ENCODE peak calls at places on chromosome 3, in eight cellular contexts. V is GM12878, Y is K562, C is gastrocnemius medialis, X is heart left ventricle, Q is A549, N is right lobe of liver, Z is IMR-90. P is an unnamed sample.
A peak's percentile ranks its signal among the peaks of the same experiment; 100 is the strongest.

GRCh38 chr3:9036327-9037112 is 73.2 kb upstream of the RAD18 start:
- ATAC-seq in V (no peak), Y (no peak), C (peak; percentile 65), X (peak; percentile 68), Q (no peak), N (peak; percentile 35), Z (peak; percentile 46), P (peak; percentile 88)

GRCh38 chr3:54527521-54527920 is 400.3 kb downstream of the LRTM1 start:
- ATAC-seq in V (no peak), Y (no peak), C (peak; percentile 84), X (no peak), Q (no peak), N (no peak), Z (no peak), P (no peak)

GRCh38 chr3:19711160-19711782 is 222.7 kb downstream of the EFHB start:
- ATAC-seq in V (no peak), Y (no peak), C (no peak), X (no peak), Q (no peak), N (no peak), Z (no peak), P (no peak)

GRCh38 chr3:184291738-184292445 is 7.1 kb upstream of the PSMD2 start:
- ATAC-seq in V (no peak), Y (no peak), C (no peak), X (no peak), Q (no peak), N (no peak), Z (no peak), P (no peak)

GRCh38 chr3:172179680-172180399 is 140.5 kb downstream of the FNDC3B start:
- ATAC-seq in V (peak; percentile 85), Y (peak; percentile 79), C (no peak), X (no peak), Q (peak; percentile 47), N (peak; percentile 90), Z (no peak), P (peak; percentile 52)

GRCh38 chr3:78204977-78205376 is 1165.1 kb downstream of the ROBO2 start:
- ATAC-seq in V (no peak), Y (no peak), C (no peak), X (no peak), Q (no peak), N (no peak), Z (peak; percentile 80), P (no peak)

GRCh38 chr3:8540456-8540855 is 38.8 kb downstream of the LMCD1 start:
- ATAC-seq in V (no peak), Y (no peak), C (no peak), X (no peak), Q (no peak), N (peak; percentile 29), Z (no peak), P (peak; percentile 17)

GRCh38 chr3:3743754-3744153 is 55.5 kb upstream of the LRRN1 start:
- ATAC-seq in V (no peak), Y (no peak), C (no peak), X (no peak), Q (no peak), N (peak; percentile 91), Z (no peak), P (no peak)

DNA sequence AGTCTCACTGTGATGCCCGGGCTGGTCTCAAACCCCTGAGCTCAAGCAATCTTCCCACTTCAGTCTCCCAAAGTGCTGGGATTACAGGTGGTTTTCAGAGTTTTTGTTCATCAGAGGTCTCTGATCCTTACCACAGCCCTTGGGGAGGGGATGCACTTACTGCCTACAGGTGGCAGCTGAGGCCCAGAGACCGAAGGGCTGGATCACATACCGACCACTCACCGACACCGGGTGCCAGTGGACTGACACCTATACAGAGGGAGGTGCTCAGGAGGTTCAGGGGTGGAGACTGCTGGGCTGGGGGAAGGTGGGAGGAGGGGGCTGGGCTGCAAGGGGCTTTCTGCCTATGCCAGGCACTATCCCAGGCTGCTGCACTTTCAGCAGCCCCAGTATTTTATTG is 19.5 kb downstream of the DUSP7 start:
- ATAC-seq in V (peak; percentile 6), Y (peak; percentile 46), C (no peak), X (no peak), Q (no peak), N (no peak), Z (no peak), P (no peak)
- H3K4me1 ChIP-seq in V (peaks cover 7% of the 10 kb centered on the region), Y (no peaks in the 10 kb centered on the region), C (peaks cover 29% of the 10 kb centered on the region), X (peaks cover 40% of the 10 kb centered on the region), Q (no peaks in the 10 kb centered on the region), N (no peaks in the 10 kb centered on the region), Z (no peaks in the 10 kb centered on the region), P (peaks cover 8% of the 10 kb centered on the region)

GRCh38 chr3:32401541-32402052 is 9.9 kb downstream of the CMTM7 start:
- ATAC-seq in V (peak; percentile 83), Y (no peak), C (peak; percentile 75), X (peak; percentile 70), Q (peak; percentile 91), N (peak; percentile 91), Z (peak; percentile 87), P (peak; percentile 88)
- TF ChIP-seq POLR2A in V (no peak), Y (no peak), C (peak; percentile 16), X (peak; percentile 25), Q (no peak), N (peak; percentile 53), Z (no peak), P (peak; percentile 33)

DNA sequence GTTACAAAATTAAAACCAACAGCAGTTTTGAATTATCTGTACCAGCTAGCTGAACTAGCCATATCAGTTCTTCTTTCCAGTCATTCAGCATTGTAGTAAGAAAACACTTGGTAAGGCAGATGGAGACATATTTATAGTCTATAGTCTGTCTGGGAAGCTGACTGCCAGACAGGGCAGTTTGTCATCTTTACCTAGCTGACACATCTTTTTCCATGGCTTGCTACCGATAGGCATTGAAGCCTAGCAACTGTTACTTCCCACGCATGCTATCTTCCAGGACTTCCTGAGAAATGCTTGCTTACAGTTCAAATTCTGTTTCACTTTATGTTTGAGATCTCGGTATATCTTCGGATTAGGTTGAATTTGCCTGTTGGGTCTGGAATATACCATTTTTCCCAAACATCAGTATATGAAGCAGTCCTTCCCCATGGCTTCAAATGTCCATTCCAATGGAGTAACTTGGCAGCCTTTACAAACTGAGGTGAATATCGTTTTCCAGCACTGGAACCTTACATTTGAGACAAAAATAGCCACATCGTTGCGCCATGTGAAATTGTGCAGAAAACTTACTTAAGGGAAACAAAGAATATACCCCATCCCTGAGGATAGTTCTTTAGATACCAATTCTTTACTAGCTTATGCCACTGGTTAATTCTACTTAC is 8.8 kb downstream of the GNL3 start:
- ATAC-seq in V (no peak), Y (peak; percentile 50), C (no peak), X (no peak), Q (no peak), N (peak; percentile 29), Z (no peak), P (no peak)
- H3K4me1 ChIP-seq in V (peaks cover 36% of the 10 kb centered on the region), Y (peaks cover 14% of the 10 kb centered on the region), C (no peaks in the 10 kb centered on the region), X (no peaks in the 10 kb centered on the region), Q (peaks cover 3% of the 10 kb centered on the region), N (no peaks in the 10 kb centered on the region), Z (no peaks in the 10 kb centered on the region), P (no peaks in the 10 kb centered on the region)

GRCh38 chr3:10345911-10346310 is 25.0 kb upstream of the SEC13 start:
- ATAC-seq in V (no peak), Y (no peak), C (no peak), X (no peak), Q (no peak), N (peak; percentile 3), Z (no peak), P (no peak)

GRCh38 chr3:10348404-10348721 is 27.5 kb upstream of the SEC13 start:
- ATAC-seq in V (no peak), Y (no peak), C (no peak), X (no peak), Q (no peak), N (no peak), Z (no peak), P (no peak)

GRCh38 chr3:10349801-10350200 is 28.9 kb upstream of the SEC13 start:
- ATAC-seq in V (no peak), Y (no peak), C (no peak), X (no peak), Q (no peak), N (no peak), Z (no peak), P (no peak)

GRCh38 chr3:10350324-10350985 is 29.5 kb upstream of the SEC13 start:
- ATAC-seq in V (no peak), Y (no peak), C (no peak), X (no peak), Q (no peak), N (no peak), Z (no peak), P (no peak)

DNA sequence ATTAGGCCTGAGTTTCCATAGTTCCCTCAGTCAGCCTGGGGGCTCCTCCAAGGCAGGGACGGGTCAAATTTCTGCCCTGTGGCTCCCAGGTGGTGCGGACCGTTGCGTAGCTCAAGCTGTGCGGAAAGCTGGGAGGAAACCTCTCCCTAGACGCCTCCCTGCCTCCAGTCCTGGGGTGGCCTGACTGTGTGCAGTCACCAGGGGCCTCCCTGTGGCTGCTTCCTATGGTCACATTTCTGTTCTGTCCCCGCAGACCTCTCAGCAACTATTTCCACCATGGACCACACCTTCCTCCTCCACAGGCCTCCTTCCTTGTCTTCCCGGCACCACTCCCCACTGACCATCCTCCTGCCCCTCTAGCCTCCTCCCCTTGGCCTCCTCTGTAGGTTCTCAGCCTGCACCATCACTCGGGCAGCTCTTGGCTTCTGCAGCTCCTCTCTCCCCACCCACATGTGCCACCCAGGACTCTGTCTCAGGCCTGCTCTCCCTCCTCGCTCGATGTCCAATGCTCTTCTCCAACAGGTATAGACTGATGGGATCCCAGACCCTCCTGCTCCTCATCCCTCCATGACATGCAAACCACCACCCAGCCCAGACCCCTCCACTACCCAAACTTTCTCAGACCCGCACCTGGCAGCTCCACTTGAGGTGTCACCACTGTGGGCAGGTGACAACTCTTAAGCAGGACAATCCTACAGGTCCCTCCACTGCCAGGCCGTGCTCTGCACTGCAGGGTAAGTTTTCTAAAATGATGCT is 26.9 kb upstream of the SEC13 start:
- ATAC-seq in V (no peak), Y (no peak), C (no peak), X (no peak), Q (no peak), N (no peak), Z (no peak), P (no peak)
- TF ChIP-seq POLR2A in V (no peak), Y (no peak), C (no peak), X (no peak), Q (no peak), N (no peak), Z (no peak), P (no peak)

GRCh38 chr3:159788987-159789386 is 199.6 kb upstream of the IL12A start:
- ATAC-seq in V (no peak), Y (no peak), C (no peak), X (no peak), Q (no peak), N (no peak), Z (no peak), P (no peak)
- H3K4me1 ChIP-seq in V (no peaks in the 10 kb centered on the region), Y (no peaks in the 10 kb centered on the region), C (peaks cover 9% of the 10 kb centered on the region), X (peaks cover 53% of the 10 kb centered on the region), Q (peaks cover 90% of the 10 kb centered on the region), N (peaks cover 5% of the 10 kb centered on the region), Z (peaks cover 33% of the 10 kb centered on the region), P (peaks cover 5% of the 10 kb centered on the region)

GRCh38 chr3:156816794-156817741 is 9.1 kb upstream of the LEKR1 start:
- ATAC-seq in V (peak; percentile 78), Y (peak; percentile 85), C (peak; percentile 85), X (peak; percentile 85), Q (peak; percentile 82), N (peak; percentile 88), Z (peak; percentile 70), P (peak; percentile 92)
- TF ChIP-seq POLR2A in V (peak; percentile 94), Y (peak; percentile 49), C (peak; percentile 73), X (peak; percentile 58), Q (peak; percentile 44), N (peak; percentile 91), Z (peak; percentile 69), P (peak; percentile 65)

P was measured in gastroesophageal sphincter.